ENCODE peak calls at places on chromosomes 6 and 20, in six cellular contexts. One of them, this sample, is unnamed.

GRCh38 chr6:26195924-26196845 is 109.0 kb downstream of the HFE start:
- DNase-seq in fibroblast of lung: peak; percentile 34
- DNase-seq in H9: no peak
- DNase-seq in mucosa of descending colon: no peak
- DNase-seq in transverse colon: peak; percentile 33
- DNase-seq in PC-9: no peak
- DNase-seq in this sample: no peak

GRCh38 chr20:19867074-19867473 is 109.0 kb downstream of the RIN2 start:
- DNase-seq in fibroblast of lung: peak; percentile 87
- DNase-seq in mucosa of descending colon: no peak
- DNase-seq in transverse colon: no peak
- DNase-seq in PC-9: no peak
- DNase-seq in H9: no peak
- DNase-seq in this sample: no peak

GRCh38 chr6:111011360-111012142 is 29.7 kb downstream of the RPF2 start:
- DNase-seq in PC-9: no peak
- DNase-seq in mucosa of descending colon: no peak
- DNase-seq in transverse colon: no peak
- DNase-seq in fibroblast of lung: peak; percentile 66
- DNase-seq in H9: no peak
- DNase-seq in this sample: no peak

GRCh38 chr6:91299544-91300491 is 712.9 kb upstream of the MAP3K7 start:
- DNase-seq in transverse colon: peak; percentile 14
- DNase-seq in H9: peak; percentile 76
- DNase-seq in mucosa of descending colon: no peak
- DNase-seq in fibroblast of lung: peak; percentile 94
- DNase-seq in PC-9: no peak
- DNase-seq in this sample: no peak

GRCh38 chr20:57147185-57147584 is 119.3 kb downstream of the BMP7 start:
- DNase-seq in PC-9: no peak
- DNase-seq in mucosa of descending colon: no peak
- DNase-seq in fibroblast of lung: no peak
- DNase-seq in H9: no peak
- DNase-seq in transverse colon: no peak
- DNase-seq in this sample: no peak

GRCh38 chr20:46021361-46022359 is 7.4 kb upstream of the SLC12A5 start:
- DNase-seq in H9: peak; percentile 98
- DNase-seq in mucosa of descending colon: peak; percentile 54
- DNase-seq in PC-9: peak; percentile 50
- DNase-seq in transverse colon: peak; percentile 46
- DNase-seq in fibroblast of lung: no peak
- DNase-seq in this sample: no peak

GRCh38 chr6:39256294-39256693 is 27.0 kb upstream of the KCNK5 start:
- DNase-seq in PC-9: no peak
- DNase-seq in mucosa of descending colon: no peak
- DNase-seq in transverse colon: no peak
- DNase-seq in H9: peak; percentile 53
- DNase-seq in fibroblast of lung: no peak
- DNase-seq in this sample: no peak

GRCh38 chr6:163721435-163721834 is 306.9 kb downstream of the QKI start:
- DNase-seq in transverse colon: no peak
- DNase-seq in fibroblast of lung: no peak
- DNase-seq in mucosa of descending colon: no peak
- DNase-seq in H9: no peak
- DNase-seq in PC-9: no peak
- DNase-seq in this sample: no peak

GRCh38 chr6:104689551-104690205 is 170.0 kb downstream of the HACE1 start:
- DNase-seq in H9: no peak
- DNase-seq in mucosa of descending colon: no peak
- DNase-seq in transverse colon: no peak
- DNase-seq in fibroblast of lung: no peak
- DNase-seq in PC-9: peak; percentile 33
- DNase-seq in this sample: no peak

GRCh38 chr6:2116496-2116895 is 128.9 kb downstream of the GMDS start:
- DNase-seq in fibroblast of lung: no peak
- DNase-seq in PC-9: no peak
- DNase-seq in transverse colon: no peak
- DNase-seq in H9: no peak
- DNase-seq in mucosa of descending colon: no peak
- DNase-seq in this sample: no peak

GRCh38 chr6:141110486-141110885 is 1022.2 kb upstream of the GJE1 start:
- DNase-seq in H9: no peak
- DNase-seq in fibroblast of lung: no peak
- DNase-seq in PC-9: no peak
- DNase-seq in mucosa of descending colon: no peak
- DNase-seq in transverse colon: no peak
- DNase-seq in this sample: no peak

GRCh38 chr6:978937-979685 is 286.2 kb upstream of the EXOC2 start:
- DNase-seq in transverse colon: no peak
- DNase-seq in mucosa of descending colon: no peak
- DNase-seq in fibroblast of lung: peak; percentile 23
- DNase-seq in PC-9: no peak
- DNase-seq in H9: no peak
- DNase-seq in this sample: no peak

GRCh38 chr6:77466055-77467028 is 3.1 kb upstream of the HTR1B start:
- DNase-seq in mucosa of descending colon: peak; percentile 45
- DNase-seq in H9: peak; percentile 76
- DNase-seq in transverse colon: peak; percentile 30
- DNase-seq in fibroblast of lung: peak; percentile 68
- DNase-seq in PC-9: no peak
- DNase-seq in this sample: no peak

GRCh38 chr20:43941476-43942212 is 27.0 kb downstream of the TOX2 start:
- DNase-seq in H9: no peak
- DNase-seq in mucosa of descending colon: no peak
- DNase-seq in PC-9: peak; percentile 97
- DNase-seq in fibroblast of lung: no peak
- DNase-seq in transverse colon: peak; percentile 27
- DNase-seq in this sample: peak; percentile 67

GRCh38 chr6:92706976-92707375 is 712.4 kb downstream of the EPHA7 start:
- DNase-seq in H9: no peak
- DNase-seq in transverse colon: no peak
- DNase-seq in PC-9: no peak
- DNase-seq in fibroblast of lung: no peak
- DNase-seq in mucosa of descending colon: no peak
- DNase-seq in this sample: no peak

GRCh38 chr20:41204304-41205265 is 67.2 kb downstream of the PLCG1 start:
- DNase-seq in mucosa of descending colon: no peak
- DNase-seq in PC-9: no peak
- DNase-seq in fibroblast of lung: no peak
- DNase-seq in transverse colon: no peak
- DNase-seq in H9: no peak
- DNase-seq in this sample: no peak

GRCh38 chr6:32153252-32153834 is 598 bp upstream of the PPT2 start:
- DNase-seq in mucosa of descending colon: peak; percentile 55
- DNase-seq in transverse colon: no peak
- DNase-seq in fibroblast of lung: peak; percentile 45
- DNase-seq in PC-9: peak; percentile 60
- DNase-seq in H9: peak; percentile 82
- DNase-seq in this sample: no peak
- TF ChIP-seq CTCF in mucosa of descending colon: no peak
- TF ChIP-seq CTCF in transverse colon: peak; percentile 28
- TF ChIP-seq CTCF in fibroblast of lung: peak; percentile 39
- TF ChIP-seq CTCF in PC-9: peak; percentile 45
- TF ChIP-seq CTCF in H9: peak; percentile 43
- TF ChIP-seq CTCF in this sample: no peak

DNA sequence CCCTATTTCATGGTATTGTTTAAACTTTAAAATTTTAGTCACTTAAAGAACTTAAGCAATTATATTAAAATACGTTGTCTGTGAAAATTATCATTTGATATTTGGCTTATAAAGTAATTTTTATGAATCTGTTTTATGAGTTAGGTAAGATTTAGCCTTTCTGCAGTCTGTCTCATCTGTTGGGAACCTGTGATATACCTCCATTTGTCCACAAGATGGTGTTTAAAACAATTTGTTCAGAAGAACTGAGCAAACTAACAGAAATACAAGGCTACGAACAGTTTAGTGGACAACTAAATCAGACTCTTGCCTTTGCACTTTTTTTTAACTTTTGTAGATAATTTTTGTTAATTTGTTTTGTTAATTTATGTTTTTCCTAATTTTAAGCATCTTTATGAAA is 92.4 kb downstream of the COL9A1 start:
- DNase-seq in H9: no peak
- DNase-seq in transverse colon: no peak
- DNase-seq in fibroblast of lung: peak; percentile 4
- DNase-seq in mucosa of descending colon: no peak
- DNase-seq in PC-9: no peak
- DNase-seq in this sample: no peak
- TF ChIP-seq CTCF in H9: peak; percentile 59
- TF ChIP-seq CTCF in transverse colon: peak; percentile 17
- TF ChIP-seq CTCF in fibroblast of lung: peak; percentile 36
- TF ChIP-seq CTCF in mucosa of descending colon: no peak
- TF ChIP-seq CTCF in PC-9: no peak
- TF ChIP-seq CTCF in this sample: no peak

GRCh38 chr6:69026715-69027114 is 391.6 kb downstream of the ADGRB3 start:
- DNase-seq in fibroblast of lung: no peak
- DNase-seq in mucosa of descending colon: no peak
- DNase-seq in PC-9: no peak
- DNase-seq in transverse colon: no peak
- DNase-seq in H9: no peak
- DNase-seq in this sample: no peak

GRCh38 chr6:69026243-69026642 is 391.2 kb downstream of the ADGRB3 start:
- DNase-seq in H9: no peak
- DNase-seq in PC-9: no peak
- DNase-seq in mucosa of descending colon: no peak
- DNase-seq in transverse colon: no peak
- DNase-seq in fibroblast of lung: no peak
- DNase-seq in this sample: no peak

GRCh38 chr6:69022991-69023390 is 387.9 kb downstream of the ADGRB3 start:
- DNase-seq in fibroblast of lung: peak; percentile 68
- DNase-seq in transverse colon: no peak
- DNase-seq in PC-9: no peak
- DNase-seq in mucosa of descending colon: no peak
- DNase-seq in H9: no peak
- DNase-seq in this sample: no peak

GRCh38 chr6:69027861-69028260 is 392.8 kb downstream of the ADGRB3 start:
- DNase-seq in mucosa of descending colon: no peak
- DNase-seq in H9: no peak
- DNase-seq in transverse colon: no peak
- DNase-seq in PC-9: no peak
- DNase-seq in fibroblast of lung: no peak
- DNase-seq in this sample: no peak
- TF ChIP-seq CTCF in mucosa of descending colon: no peak
- TF ChIP-seq CTCF in H9: no peak
- TF ChIP-seq CTCF in transverse colon: no peak
- TF ChIP-seq CTCF in PC-9: no peak
- TF ChIP-seq CTCF in fibroblast of lung: no peak
- TF ChIP-seq CTCF in this sample: no peak

DNA sequence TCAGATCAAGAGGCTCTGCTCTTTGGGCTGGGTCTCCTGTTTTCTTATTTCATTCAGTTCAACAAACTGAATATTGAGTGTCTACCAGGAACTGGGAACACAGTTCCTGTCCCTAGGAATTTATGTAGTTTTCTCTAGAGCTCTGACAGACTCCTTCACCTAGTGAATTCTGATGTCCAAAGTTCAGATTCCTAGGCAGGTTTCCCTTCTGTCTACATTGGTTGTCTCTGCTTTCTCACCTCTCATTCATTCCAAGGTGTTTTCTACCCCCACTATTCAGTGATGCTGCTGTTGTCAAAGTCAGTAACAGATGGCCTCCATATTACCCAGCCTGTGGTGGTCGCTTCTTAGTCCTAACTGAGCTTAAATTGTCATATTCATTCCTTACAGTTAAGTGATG is 4.4 kb downstream of the SMIM13 start:
- DNase-seq in mucosa of descending colon: no peak
- DNase-seq in transverse colon: no peak
- DNase-seq in H9: no peak
- DNase-seq in PC-9: no peak
- DNase-seq in fibroblast of lung: no peak
- DNase-seq in this sample: no peak
- TF ChIP-seq CTCF in mucosa of descending colon: no peak
- TF ChIP-seq CTCF in transverse colon: no peak
- TF ChIP-seq CTCF in H9: no peak
- TF ChIP-seq CTCF in PC-9: no peak
- TF ChIP-seq CTCF in fibroblast of lung: no peak
- TF ChIP-seq CTCF in this sample: no peak

GRCh38 chr20:8082999-8083398 is 49.1 kb upstream of the PLCB1 start:
- DNase-seq in fibroblast of lung: peak; percentile 88
- DNase-seq in PC-9: no peak
- DNase-seq in mucosa of descending colon: no peak
- DNase-seq in transverse colon: no peak
- DNase-seq in H9: no peak
- DNase-seq in this sample: no peak

GRCh38 chr20:8079976-8080375 is 52.1 kb upstream of the PLCB1 start:
- DNase-seq in fibroblast of lung: no peak
- DNase-seq in H9: no peak
- DNase-seq in transverse colon: no peak
- DNase-seq in PC-9: no peak
- DNase-seq in mucosa of descending colon: no peak
- DNase-seq in this sample: no peak

GRCh38 chr20:8078528-8078914 is 53.5 kb upstream of the PLCB1 start:
- DNase-seq in PC-9: no peak
- DNase-seq in fibroblast of lung: no peak
- DNase-seq in transverse colon: no peak
- DNase-seq in mucosa of descending colon: no peak
- DNase-seq in H9: no peak
- DNase-seq in this sample: no peak

GRCh38 chr20:8076505-8077498 is 55.3 kb upstream of the PLCB1 start:
- DNase-seq in H9: no peak
- DNase-seq in transverse colon: no peak
- DNase-seq in PC-9: no peak
- DNase-seq in mucosa of descending colon: no peak
- DNase-seq in fibroblast of lung: no peak
- DNase-seq in this sample: no peak

DNA sequence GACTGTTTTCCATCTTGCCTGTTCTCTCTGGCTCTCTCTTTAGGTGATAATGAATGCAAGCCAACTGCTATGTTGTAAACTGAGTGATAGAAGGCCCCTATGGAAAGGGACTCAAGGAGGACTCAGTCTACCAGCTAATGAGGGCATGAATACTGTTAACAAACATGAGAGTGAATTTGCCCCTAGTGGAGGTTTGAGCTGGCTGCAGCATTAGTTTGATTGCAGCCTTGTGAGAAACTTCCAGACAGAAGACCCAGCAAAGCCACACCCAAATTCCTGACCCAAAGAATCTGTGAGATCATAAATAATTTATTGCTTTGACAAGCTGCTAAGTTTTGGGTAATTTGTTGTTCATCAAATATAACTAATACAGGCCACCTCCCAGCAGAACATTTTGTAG is 50.0 kb upstream of the PLCB1 start:
- DNase-seq in PC-9: no peak
- DNase-seq in mucosa of descending colon: no peak
- DNase-seq in fibroblast of lung: no peak
- DNase-seq in transverse colon: no peak
- DNase-seq in H9: peak; percentile 39
- DNase-seq in this sample: no peak
- TF ChIP-seq CTCF in PC-9: peak; percentile 41
- TF ChIP-seq CTCF in mucosa of descending colon: no peak
- TF ChIP-seq CTCF in fibroblast of lung: peak; percentile 52
- TF ChIP-seq CTCF in transverse colon: no peak
- TF ChIP-seq CTCF in H9: peak; percentile 64
- TF ChIP-seq CTCF in this sample: peak; percentile 61

DNA sequence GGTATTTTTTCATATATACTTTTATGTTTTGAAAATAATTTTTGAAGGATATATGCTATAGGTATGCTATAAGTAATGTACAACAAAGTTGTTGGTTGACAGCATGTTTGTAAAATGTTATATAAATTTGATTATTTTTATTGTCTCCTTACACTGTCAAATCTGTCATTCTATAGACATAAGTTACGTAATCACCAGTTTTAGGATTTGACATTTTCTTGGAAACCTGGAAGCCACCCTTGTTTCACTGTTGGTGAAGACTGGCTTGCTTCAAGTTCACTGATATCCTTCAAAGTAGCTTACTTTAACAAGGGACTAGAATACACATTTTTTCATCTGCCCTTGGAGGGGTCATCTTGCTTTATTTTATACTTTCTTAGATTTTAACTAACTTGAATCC is 1288.6 kb upstream of the EYS start:
- DNase-seq in PC-9: no peak
- DNase-seq in mucosa of descending colon: no peak
- DNase-seq in fibroblast of lung: no peak
- DNase-seq in H9: no peak
- DNase-seq in transverse colon: no peak
- DNase-seq in this sample: no peak
- TF ChIP-seq CTCF in PC-9: no peak
- TF ChIP-seq CTCF in mucosa of descending colon: no peak
- TF ChIP-seq CTCF in fibroblast of lung: no peak
- TF ChIP-seq CTCF in H9: no peak
- TF ChIP-seq CTCF in transverse colon: no peak
- TF ChIP-seq CTCF in this sample: no peak

This sample was measured in CD14-positive monocyte.